ENCODE peak calls at places on chromosomes 16 and 17, in ten cellular contexts. G, B, A, U, K, F, I, Q, T and H are unnamed samples.

GRCh38 chr16:56691885-56692284 is 9.6 kb downstream of the MT1X start:
- DNase-seq in G (peak; percentile 83), I (no peak), U (peak; percentile 69), A (no peak), F (no peak), T (peak; percentile 30), Q (no peak), K (no peak), B (peak; percentile 39), H (no peak)

GRCh38 chr17:12918132-12918531 is 99.7 kb downstream of the ELAC2 start:
- DNase-seq in Q (no peak), B (no peak), T (peak; percentile 12), G (peak; percentile 91), I (no peak), A (no peak), K (no peak), U (no peak), F (no peak), H (no peak)

GRCh38 chr17:72383053-72383847 is 262.4 kb downstream of the SOX9 start:
- DNase-seq in K (no peak), B (no peak), G (no peak), Q (no peak), I (no peak), A (no peak), T (no peak), U (no peak), F (no peak), H (peak; percentile 44)

GRCh38 chr16:1198194-1198593 is 26.9 kb downstream of the TPSG1 start:
- DNase-seq in G (no peak), B (no peak), T (no peak), Q (no peak), K (no peak), F (no peak), A (no peak), U (no peak), I (no peak), H (no peak)

GRCh38 chr16:58271589-58271988 is 23.2 kb downstream of the PRSS54 start:
- DNase-seq in F (no peak), K (no peak), U (no peak), B (no peak), T (no peak), A (no peak), G (no peak), Q (no peak), I (no peak), H (no peak)

GRCh38 chr16:23089111-23089510 is 60.1 kb downstream of the USP31 start:
- DNase-seq in K (no peak), I (no peak), B (no peak), Q (no peak), F (no peak), A (no peak), U (no peak), G (no peak), T (no peak), H (no peak)

GRCh38 chr16:88274847-88275246 is 107.9 kb upstream of the ZNF469 start:
- DNase-seq in K (no peak), I (no peak), Q (no peak), A (no peak), T (peak; percentile 35), G (no peak), F (no peak), U (no peak), B (peak; percentile 43), H (peak; percentile 29)

GRCh38 chr16:88881090-88881580 is 14.7 kb upstream of the PABPN1L start:
- DNase-seq in Q (no peak), K (no peak), F (no peak), U (no peak), B (no peak), T (no peak), A (no peak), G (no peak), I (no peak), H (no peak)

GRCh38 chr16:81842564-81843242 is 63.6 kb downstream of the PLCG2 start:
- DNase-seq in G (no peak), F (no peak), U (no peak), A (no peak), T (no peak), B (no peak), I (no peak), Q (no peak), K (no peak), H (no peak)

GRCh38 chr16:88686062-88686438 is 257 bp downstream of the SNAI3 start:
- DNase-seq in T (no peak), G (no peak), A (no peak), I (no peak), Q (no peak), B (no peak), U (no peak), F (no peak), K (no peak), H (no peak)

GRCh38 chr16:19329932-19330331 is 44.4 kb downstream of the CLEC19A start:
- DNase-seq in I (no peak), A (no peak), F (no peak), B (no peak), K (no peak), T (peak; percentile 68), Q (no peak), U (no peak), G (peak; percentile 34), H (no peak)

GRCh38 chr16:35574454-35575431 is 2115.3 kb downstream of the TP53TG3F start:
- DNase-seq in A (no peak), F (no peak), I (no peak), Q (no peak), T (no peak), K (no peak), U (no peak), G (no peak), B (no peak), H (no peak)

GRCh38 chr17:80854220-80854619 is 137.4 kb upstream of the CHMP6 start:
- DNase-seq in T (no peak), K (no peak), A (no peak), G (no peak), U (no peak), I (no peak), B (no peak), Q (no peak), F (no peak), H (no peak)

GRCh38 chr17:49910094-49910857 is 58.7 kb upstream of the DLX4 start:
- DNase-seq in K (no peak), I (no peak), B (no peak), T (peak; percentile 17), U (no peak), G (peak; percentile 80), F (no peak), Q (no peak), A (no peak), H (no peak)

GRCh38 chr17:50213026-50214015 is 11.9 kb upstream of the COL1A1 start:
- DNase-seq in T (peak; percentile 33), A (no peak), U (no peak), K (no peak), I (peak; percentile 62), G (peak; percentile 70), F (no peak), Q (no peak), B (no peak), H (peak; percentile 49)

GRCh38 chr16:10511829-10512228 is 68.6 kb downstream of the EMP2 start:
- DNase-seq in U (no peak), Q (no peak), A (no peak), T (no peak), B (no peak), G (peak; percentile 15), F (no peak), K (no peak), I (no peak), H (no peak)

GRCh38 chr16:81493755-81494433 is 49.3 kb downstream of the CMIP start:
- DNase-seq in B (peak; percentile 41), U (peak; percentile 71), G (peak; percentile 89), Q (no peak), F (no peak), T (peak; percentile 92), K (peak; percentile 44), A (no peak), I (no peak), H (no peak)

GRCh38 chr17:62720126-62720850 is 87.8 kb downstream of the MARCHF10 start:
- DNase-seq in A (no peak), B (no peak), T (no peak), G (no peak), K (no peak), Q (no peak), F (no peak), U (peak; percentile 82), I (no peak), H (peak; percentile 30)

GRCh38 chr16:66382171-66382965 is 15.9 kb downstream of the CDH5 start:
- DNase-seq in Q (no peak), F (no peak), T (peak; percentile 54), A (no peak), K (peak; percentile 40), B (peak; percentile 75), G (peak; percentile 91), U (peak; percentile 93), I (no peak), H (no peak)

GRCh38 chr17:50022463-50023130 is 27.6 kb upstream of the DLX3 start:
- DNase-seq in K (no peak), A (no peak), G (no peak), F (no peak), Q (no peak), U (no peak), B (no peak), T (no peak), I (no peak), H (no peak)

GRCh38 chr16:16797239-16797638 is 418.3 kb downstream of the NPIPA7 start:
- DNase-seq in B (no peak), K (no peak), G (no peak), T (no peak), F (no peak), I (no peak), Q (no peak), A (no peak), U (no peak), H (peak; percentile 1)

GRCh38 chr16:84477661-84478060 is 26.8 kb downstream of the MEAK7 start:
- DNase-seq in Q (no peak), A (no peak), G (no peak), K (no peak), B (no peak), F (no peak), T (no peak), U (no peak), I (no peak), H (no peak)

GRCh38 chr17:46264456-46265198 is 30.3 kb upstream of the LRRC37A start:
- DNase-seq in I (no peak), B (peak; percentile 83), A (no peak), T (peak; percentile 57), Q (no peak), U (peak; percentile 38), G (peak; percentile 77), K (peak; percentile 40), F (no peak), H (no peak)

GRCh38 chr17:74194682-74195081 is 8.8 kb upstream of the RPL38 start:
- DNase-seq in U (no peak), T (no peak), F (no peak), A (no peak), B (no peak), Q (no peak), K (no peak), I (no peak), G (no peak), H (no peak)

GRCh38 chr17:28443901-28444638 is 29.4 kb upstream of the SLC13A2 start:
- DNase-seq in Q (no peak), K (no peak), B (no peak), I (no peak), F (no peak), G (no peak), U (no peak), T (no peak), A (no peak), H (no peak)

GRCh38 chr17:43392397-43392796 is 6.4 kb upstream of the ARL4D start:
- DNase-seq in Q (no peak), F (no peak), B (no peak), U (no peak), K (no peak), T (no peak), I (no peak), G (no peak), A (no peak), H (no peak)

GRCh38 chr17:80169784-80170500 is at the start of gene CARD14:
- DNase-seq in K (no peak), I (no peak), B (no peak), Q (no peak), U (no peak), G (no peak), A (no peak), T (no peak), F (no peak), H (no peak)

GRCh38 chr17:43986225-43986981 is 18.0 kb upstream of the NAGS start:
- DNase-seq in B (no peak), A (no peak), F (no peak), I (no peak), K (no peak), G (no peak), U (no peak), T (no peak), Q (no peak), H (no peak)